ENCODE peak calls at places on chromosome 1, in five cellular contexts. S is astrocyte of the hippocampus, B is neuronal stem cell, P is NCI-H1436, G is iPS-NIHi11. Y is an unnamed sample.

GRCh38 chr1:91325456-91325855 is 79.2 kb downstream of the HFM1 start:
- DNase-seq in P (no peak), B (no peak), G (no peak), S (peak; percentile 9), Y (no peak)

GRCh38 chr1:244678687-244679086 is 25.8 kb downstream of the DESI2 start:
- DNase-seq in B (no peak), S (no peak), P (no peak), G (no peak), Y (no peak)

GRCh38 chr1:246032984-246033383 is 474.1 kb downstream of the SMYD3 start:
- DNase-seq in B (no peak), S (no peak), G (no peak), P (no peak), Y (no peak)

GRCh38 chr1:20660363-20661234 is 570 bp downstream of the DDOST start:
- DNase-seq in G (no peak), S (no peak), P (no peak), B (no peak), Y (no peak)

GRCh38 chr1:44049839-44050238 is 18.6 kb upstream of the SLC6A9 start:
- DNase-seq in S (peak; percentile 70), B (no peak), G (no peak), P (no peak), Y (no peak)

GRCh38 chr1:12405325-12406217 is 175.7 kb downstream of the VPS13D start:
- DNase-seq in G (no peak), S (peak; percentile 36), P (no peak), B (no peak), Y (no peak)

GRCh38 chr1:68384321-68384813 is 65.4 kb downstream of the RPE65 start:
- DNase-seq in B (no peak), P (no peak), G (peak; percentile 33), S (peak; percentile 96), Y (no peak)

GRCh38 chr1:233427907-233428306 is 100.4 kb downstream of the MAP3K21 start:
- DNase-seq in G (no peak), S (no peak), B (no peak), P (no peak), Y (no peak)

Y was measured in HAP-1.